ENCODE peak calls at places on chromosome 17, in five cellular contexts. Y is cerebellar cortex, S is HCEC 1CT, A is heart left ventricle, V is GM04504. W is an unnamed sample.

GRCh38 chr17:60171753-60172079 is 21.9 kb downstream of the CA4 start:
- DNase-seq in Y (no peak), S (no peak), A (no peak), V (no peak), W (no peak)

GRCh38 chr17:39676198-39676819 is 8.1 kb downstream of the PNMT start:
- DNase-seq in Y (no peak), S (no peak), A (peak), V (no peak), W (no peak)

GRCh38 chr17:20223808-20224328 is 214.7 kb downstream of the SPECC1 start:
- DNase-seq in Y (no peak), S (no peak), A (no peak), V (no peak), W (no peak)

GRCh38 chr17:72697602-72698146 is 394.8 kb downstream of the SLC39A11 start:
- DNase-seq in Y (no peak), S (no peak), A (no peak), V (no peak), W (no peak)

GRCh38 chr17:28364665-28365363 is at the start of gene SEBOX:
- DNase-seq in Y (no peak), S (no peak), A (no peak), V (no peak), W (no peak)

GRCh38 chr17:62902573-62903229 is 63.3 kb upstream of the TANC2 start:
- DNase-seq in Y (no peak), S (no peak), A (no peak), V (no peak), W (no peak)

GRCh38 chr17:77916771-77917481 is 41.6 kb upstream of the TNRC6C start:
- DNase-seq in Y (peak), S (no peak), A (no peak), V (no peak), W (no peak)

GRCh38 chr17:18362509-18363020 is 785 bp downstream of the SHMT1 start:
- DNase-seq in Y (peak), S (peak), A (peak), V (no peak), W (no peak)

GRCh38 chr17:80449930-80450576 is 26.4 kb downstream of the NPTX1 start:
- DNase-seq in Y (no peak), S (no peak), A (no peak), V (no peak), W (no peak)

GRCh38 chr17:9219631-9220415 is 198.5 kb downstream of the NTN1 start:
- DNase-seq in Y (no peak), S (no peak), A (no peak), V (no peak), W (no peak)

GRCh38 chr17:80345321-80345720 is 69.6 kb upstream of the ENDOV start:
- DNase-seq in Y (no peak), S (no peak), A (no peak), V (no peak), W (no peak)

GRCh38 chr17:67353161-67353560 is 13.2 kb downstream of the PSMD12 start:
- DNase-seq in Y (no peak), S (no peak), A (no peak), V (no peak), W (no peak)

GRCh38 chr17:81831957-81832607 is 1.0 kb downstream of the MCRIP1 start:
- DNase-seq in Y (no peak), S (peak), A (no peak), V (no peak), W (no peak)

GRCh38 chr17:35875439-35876139 is 4.6 kb downstream of the CCL5 start:
- DNase-seq in Y (no peak), S (no peak), A (no peak), V (no peak), W (no peak)

GRCh38 chr17:4529533-4530152 is 25.5 kb downstream of the MYBBP1A start:
- DNase-seq in Y (no peak), S (no peak), A (no peak), V (no peak), W (no peak)

GRCh38 chr17:1186214-1186820 is 6.5 kb upstream of the ABR start:
- DNase-seq in Y (no peak), S (no peak), A (no peak), V (no peak), W (no peak)

GRCh38 chr17:1573932-1574696 is 11.5 kb upstream of the PITPNA start:
- DNase-seq in Y (peak), S (peak), A (peak), V (peak), W (no peak)

GRCh38 chr17:63665527-63666214 is 34.3 kb downstream of the LIMD2 start:
- DNase-seq in Y (no peak), S (no peak), A (peak), V (no peak), W (no peak)

GRCh38 chr17:63832014-63832413 is 4.6 kb upstream of the FTSJ3 start:
- DNase-seq in Y (no peak), S (no peak), A (no peak), V (no peak), W (no peak)

GRCh38 chr17:38534498-38534885 is 71.3 kb downstream of the SRCIN1 start:
- DNase-seq in Y (peak), S (no peak), A (no peak), V (no peak), W (no peak)

GRCh38 chr17:1108560-1108809 is 71.3 kb downstream of the ABR start:
- DNase-seq in Y (no peak), S (no peak), A (no peak), V (no peak), W (no peak)

GRCh38 chr17:8628609-8629169 is 1.8 kb downstream of the MYH10 start:
- DNase-seq in Y (no peak), S (no peak), A (no peak), V (no peak), W (no peak)

GRCh38 chr17:17736205-17737183 is 55.2 kb downstream of the RAI1 start:
- DNase-seq in Y (no peak), S (no peak), A (no peak), V (no peak), W (no peak)

GRCh38 chr17:72913315-72913714 is 179.2 kb downstream of the SLC39A11 start:
- DNase-seq in Y (no peak), S (no peak), A (no peak), V (no peak), W (no peak)

GRCh38 chr17:77691216-77692085 is 267.1 kb upstream of the TNRC6C start:
- DNase-seq in Y (no peak), S (no peak), A (no peak), V (no peak), W (no peak)

GRCh38 chr17:72903522-72903921 is 189.0 kb downstream of the SLC39A11 start:
- DNase-seq in Y (no peak), S (no peak), A (no peak), V (no peak), W (no peak)

GRCh38 chr17:68792873-68793272 is 162.3 kb downstream of the ABCA8 start:
- DNase-seq in Y (no peak), S (no peak), A (no peak), V (no peak), W (no peak)

GRCh38 chr17:9239260-9239820 is 218.0 kb downstream of the NTN1 start:
- DNase-seq in Y (no peak), S (no peak), A (no peak), V (no peak), W (no peak)

GRCh38 chr17:77441130-77441920 is 300.6 kb downstream of the SEC14L1 start:
- DNase-seq in Y (peak), S (no peak), A (no peak), V (no peak), W (peak)